ENCODE peak calls at places on chromosomes 4 and X, in four cellular contexts. W, P, S and U are unnamed samples.

GRCh38 chrX:154308108-154308946 is 12.7 kb downstream of the TKTL1 start:
- DNase-seq in P (peak; percentile 27), W (peak; percentile 45), S (no peak), U (no peak)

GRCh38 chr4:54971474-54971950 is 153.9 kb downstream of the KDR start:
- DNase-seq in S (peak; percentile 28), W (peak; percentile 26), P (peak; percentile 57), U (peak; percentile 10)

GRCh38 chr4:80538276-80538926 is 202.9 kb downstream of the CFAP299 start:
- DNase-seq in W (no peak), S (no peak), P (peak; percentile 8), U (no peak)

GRCh38 chrX:20437678-20438077 is 171.0 kb upstream of the RPS6KA3 start:
- DNase-seq in P (no peak), S (no peak), W (no peak), U (no peak)

GRCh38 chrX:46072776-46073175 is 472.4 kb downstream of the ZNF674 start:
- DNase-seq in S (no peak), W (no peak), P (no peak), U (no peak)

GRCh38 chr4:165502919-165503907 is 124.4 kb downstream of the CPE start:
- DNase-seq in W (no peak), P (no peak), S (peak; percentile 76), U (no peak)

GRCh38 chrX:47232803-47233332 is at the start of gene USP11:
- DNase-seq in W (peak; percentile 41), S (peak; percentile 9), P (no peak), U (no peak)

GRCh38 chrX:55167124-55167523 is 53.0 kb upstream of the PAGE5 start:
- DNase-seq in P (no peak), W (no peak), S (no peak), U (no peak)

GRCh38 chr4:100907465-100908454 is 389.9 kb upstream of the EMCN start:
- DNase-seq in P (peak; percentile 9), S (no peak), W (no peak), U (no peak)

GRCh38 chr4:44326716-44327115 is 121.9 kb downstream of the KCTD8 start:
- DNase-seq in P (no peak), W (no peak), S (no peak), U (no peak)

GRCh38 chrX:107684956-107685385 is 56.7 kb downstream of the PRPS1 start:
- DNase-seq in P (peak; percentile 67), S (peak; percentile 63), W (no peak), U (peak; percentile 73)

GRCh38 chrX:120310861-120311631 is at the start of gene TMEM255A:
- DNase-seq in W (no peak), S (no peak), P (no peak), U (no peak)

GRCh38 chr4:3311489-3312171 is 18.8 kb downstream of the RGS12 start:
- DNase-seq in W (no peak), P (peak; percentile 23), S (no peak), U (no peak)

GRCh38 chrX:121389976-121390709 is 342.7 kb downstream of the GLUD2 start:
- DNase-seq in S (no peak), P (peak; percentile 1), W (no peak), U (peak; percentile 11)

GRCh38 chr4:82833696-82834313 is 35.2 kb upstream of the SCD5 start:
- DNase-seq in S (peak; percentile 47), W (no peak), P (peak; percentile 60), U (peak; percentile 40)

GRCh38 chr4:1033840-1034551 is 22.6 kb downstream of the FGFRL1 start:
- DNase-seq in P (no peak), S (peak; percentile 69), W (no peak), U (no peak)

GRCh38 chr4:93182722-93183121 is 645.8 kb upstream of the ATOH1 start:
- DNase-seq in P (peak; percentile 28), S (no peak), W (no peak), U (no peak)

GRCh38 chrX:100931218-100931924 is 2.7 kb upstream of the XKRX start:
- DNase-seq in W (no peak), S (no peak), P (no peak), U (no peak)

GRCh38 chr4:123750044-123750443 is 353.4 kb downstream of the SPRY1 start:
- DNase-seq in P (no peak), W (no peak), S (no peak), U (no peak)

GRCh38 chr4:146072381-146072780 is 103.1 kb upstream of the LSM6 start:
- DNase-seq in W (no peak), P (no peak), S (no peak), U (peak; percentile 3)

GRCh38 chrX:20527458-20528099 is 260.9 kb upstream of the RPS6KA3 start:
- DNase-seq in S (no peak), P (peak; percentile 31), W (peak; percentile 7), U (no peak)

GRCh38 chrX:24025741-24026402 is 1.1 kb downstream of the KLHL15 start:
- DNase-seq in S (peak; percentile 75), P (peak; percentile 12), W (no peak), U (peak; percentile 60)

GRCh38 chr4:184911310-184911709 is 85.5 kb upstream of the ACSL1 start:
- DNase-seq in P (peak; percentile 66), S (peak; percentile 40), W (no peak), U (peak; percentile 3)

GRCh38 chr4:106628616-106629606 is 260.3 kb upstream of the GIMD1 start:
- DNase-seq in S (no peak), W (no peak), P (no peak), U (no peak)

GRCh38 chr4:139629761-139630160 is 35.9 kb upstream of the MGST2 start:
- DNase-seq in P (no peak), W (no peak), S (no peak), U (no peak)

GRCh38 chr4:156656911-156657310 is 314.7 kb downstream of the PDGFC start:
- DNase-seq in S (peak; percentile 54), W (no peak), P (no peak), U (no peak)

GRCh38 chr4:176193898-176194297 is 1.5 kb downstream of the SPATA4 start:
- DNase-seq in S (no peak), P (peak; percentile 65), W (no peak), U (peak; percentile 65)

GRCh38 chr4:73308286-73308685 is 49.7 kb upstream of the ANKRD17 start:
- DNase-seq in S (no peak), P (no peak), W (no peak), U (no peak)

GRCh38 chr4:114791976-114792375 is 193.4 kb downstream of the UGT8 start:
- DNase-seq in S (no peak), W (no peak), P (no peak), U (no peak)

GRCh38 chrX:48548871-48549270 is 9.4 kb downstream of the TBC1D25 start:
- DNase-seq in W (no peak), P (no peak), S (no peak), U (no peak)